ENCODE peak calls at places on chromosomes 3 and 15, in seven cellular contexts. W, O, R, F, G, M and P are unnamed samples.

GRCh38 chr3:124266517-124266916 is 274.6 kb upstream of the ROPN1 start:
- DNase-seq in G (no peak), R (no peak), W (peak), F (no peak), O (no peak), M (peak), P (no peak)

GRCh38 chr3:120646771-120647449 is 35.1 kb downstream of the HGD start:
- DNase-seq in W (no peak), M (no peak), R (no peak), G (no peak), O (no peak), F (no peak), P (no peak)

GRCh38 chr15:40992241-40992741 is 39.0 kb downstream of the CHAC1 start:
- DNase-seq in R (no peak), W (no peak), F (no peak), M (no peak), G (no peak), O (no peak), P (peak)

GRCh38 chr15:58241872-58242271 is 103.7 kb downstream of the AQP9 start:
- DNase-seq in O (peak), G (no peak), M (peak), W (no peak), R (no peak), F (no peak), P (no peak)

GRCh38 chr3:15858547-15859506 is 61.0 kb upstream of the ANKRD28 start:
- DNase-seq in G (no peak), R (peak), F (peak), M (peak), O (peak), W (peak), P (no peak)

GRCh38 chr15:91098451-91098850 is 1.6 kb upstream of the SV2B start:
- DNase-seq in G (no peak), M (no peak), W (no peak), R (no peak), F (no peak), O (no peak), P (no peak)

GRCh38 chr3:11199902-11200678 is 45.8 kb downstream of the HRH1 start:
- DNase-seq in G (no peak), M (no peak), O (no peak), F (no peak), R (no peak), W (no peak), P (no peak)

GRCh38 chr15:63915888-63916731 is 82.4 kb upstream of the HERC1 start:
- DNase-seq in O (peak), G (peak), R (no peak), W (no peak), M (peak), F (no peak), P (no peak)

GRCh38 chr15:41494922-41495735 is 1.5 kb downstream of the ITPKA start:
- DNase-seq in R (no peak), F (peak), G (no peak), O (peak), M (no peak), W (peak), P (no peak)

GRCh38 chr3:165644331-165644730 is 192.9 kb downstream of the BCHE start:
- DNase-seq in W (no peak), G (no peak), F (no peak), M (no peak), R (no peak), O (no peak), P (no peak)

GRCh38 chr3:143315766-143316165 is 196.2 kb downstream of the CHST2 start:
- DNase-seq in W (no peak), G (no peak), M (no peak), R (no peak), O (no peak), F (no peak), P (no peak)

GRCh38 chr3:107520535-107520934 is 2.2 kb upstream of the BBX start:
- DNase-seq in M (no peak), G (no peak), F (no peak), W (no peak), R (no peak), O (no peak), P (no peak)

GRCh38 chr15:80132382-80132781 is 20.4 kb upstream of the FAH start:
- DNase-seq in G (no peak), M (no peak), R (no peak), F (no peak), O (no peak), W (no peak), P (no peak)